ENCODE peak calls at places on chromosomes 12 and 14, in nine cellular contexts. G is fibroblast of lung, K is endodermal cell, N is cardiac muscle cell, B is mucosa of descending colon, O is bronchial epithelial cell, X is IMR-90, Y is trophoblast cell, M is spleen. S is an unnamed sample. For H3K36me3, the result is how much of the 10 kb centered on the place peaks cover.

GRCh38 chr12:116880817-116881324 is 370 bp downstream of the HRK start:
- DNase-seq in N (peak), B (peak), M (peak), K (peak), G (peak), O (no peak), Y (peak), X (peak), S (no peak)

GRCh38 chr14:99472937-99473336 is 7.7 kb downstream of the SETD3 start:
- DNase-seq in O (no peak), K (no peak), M (no peak), N (no peak), B (no peak), G (peak), X (no peak), Y (no peak), S (no peak)

GRCh38 chr14:73452341-73453191 is 5.8 kb downstream of the NUMB start:
- DNase-seq in M (no peak), O (peak), Y (no peak), X (peak), G (peak), B (peak), N (peak), K (no peak), S (no peak)

GRCh38 chr12:114265036-114265435 is 140.9 kb downstream of the TBX5 start:
- DNase-seq in M (no peak), N (peak), G (peak), O (no peak), X (no peak), B (no peak), Y (no peak), K (peak), S (no peak)

GRCh38 chr12:112191840-112192321 is 66.5 kb downstream of the TRAFD1 start:
- DNase-seq in G (no peak), X (peak), K (no peak), Y (no peak), B (no peak), N (peak), O (peak), M (no peak), S (no peak)

GRCh38 chr14:95064734-95065133 is 92.6 kb downstream of the DICER1 start:
- DNase-seq in K (peak), N (no peak), B (no peak), O (no peak), G (no peak), X (no peak), Y (no peak), M (no peak), S (no peak)

GRCh38 chr14:93941293-93941910 is 14.3 kb downstream of the FAM181A start:
- DNase-seq in G (peak), K (no peak), N (peak), M (peak), B (no peak), O (peak), Y (peak), X (peak), S (no peak)

GRCh38 chr12:131085816-131086591 is 132.3 kb downstream of the ADGRD1 start:
- DNase-seq in O (no peak), N (no peak), G (no peak), B (no peak), X (no peak), Y (no peak), M (peak), K (peak), S (no peak)

GRCh38 chr12:6205144-6205539 is 4.9 kb downstream of the CD9 start:
- DNase-seq in K (peak), M (no peak), N (peak), B (peak), O (no peak), Y (no peak), X (no peak), G (no peak), S (no peak)

GRCh38 chr12:132941336-132941954 is 14.7 kb downstream of the ZNF605 start:
- DNase-seq in B (no peak), X (no peak), Y (no peak), N (no peak), O (no peak), M (no peak), K (no peak), G (no peak), S (no peak)
- H3K36me3 ChIP-seq in B (under half), X (half or more), Y (half or more), N (under half), O (under half), M (under half), K (half or more), G (under half), S (under half)

DNA sequence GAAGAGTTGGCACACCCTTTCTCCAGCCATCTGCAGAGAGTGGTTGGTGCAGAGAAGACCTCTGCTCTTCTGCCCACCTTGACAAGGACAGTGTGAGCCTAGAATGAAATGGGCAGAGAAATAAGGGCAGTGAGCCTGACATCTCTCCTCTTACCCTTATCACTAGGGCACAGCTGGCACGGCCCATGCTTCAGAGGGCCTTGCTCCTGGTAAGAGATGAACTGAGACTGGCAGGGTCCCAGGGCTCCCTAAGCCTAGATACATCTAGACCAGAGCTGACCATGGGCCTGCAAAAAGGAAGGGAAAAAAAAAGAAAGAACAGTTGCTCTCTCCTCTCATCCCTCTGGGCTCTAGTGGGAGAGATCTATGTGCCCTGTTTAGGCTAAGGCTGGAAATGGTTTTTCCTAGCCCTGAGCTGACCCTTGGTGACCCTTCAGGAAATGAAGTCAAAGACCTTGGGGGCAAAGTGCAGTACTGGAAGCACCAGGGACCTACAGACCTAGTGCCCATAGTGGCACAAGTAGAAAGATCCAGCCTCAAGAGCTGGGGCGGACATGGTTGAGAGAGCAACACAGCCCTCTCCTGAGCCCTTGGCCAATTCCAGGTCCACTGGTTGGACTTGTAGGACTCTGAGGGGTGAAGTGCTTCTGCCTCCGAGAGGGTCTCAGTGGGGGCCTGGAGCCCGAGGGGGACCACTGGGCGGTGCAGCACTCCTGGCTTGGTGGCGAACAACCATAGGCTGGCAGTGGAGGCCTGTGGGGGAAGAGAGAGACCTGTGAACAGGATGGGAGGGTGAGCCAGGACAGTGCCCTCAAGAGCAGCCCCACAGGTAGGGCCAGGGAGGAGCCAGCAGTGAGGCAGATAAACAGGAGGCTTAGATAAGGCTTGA is 22.0 kb downstream of the PRPF40B start:
- DNase-seq in B (no peak), M (peak), Y (no peak), G (no peak), K (no peak), X (no peak), O (no peak), N (no peak), S (no peak)
- H3K36me3 ChIP-seq in B (under half), M (under half), Y (under half), G (under half), K (half or more), X (half or more), O (under half), N (under half), S (under half)

GRCh38 chr14:103739466-103739792 is 23.8 kb downstream of the ZFYVE21 start:
- DNase-seq in N (no peak), B (no peak), O (no peak), G (no peak), K (no peak), Y (no peak), X (no peak), M (no peak), S (no peak)
- H3K36me3 ChIP-seq in N (half or more), B (under half), O (under half), G (under half), K (under half), Y (under half), X (under half), M (under half), S (under half)

GRCh38 chr12:123519151-123520001 is 14.1 kb downstream of the RILPL1 start:
- DNase-seq in K (no peak), G (peak), O (peak), Y (peak), X (peak), M (no peak), B (peak), N (peak), S (no peak)

GRCh38 chr12:123523518-123523917 is 10.0 kb downstream of the RILPL1 start:
- DNase-seq in G (no peak), M (no peak), N (no peak), X (no peak), Y (no peak), O (no peak), B (no peak), K (no peak), S (no peak)

GRCh38 chr12:123522164-123522563 is 11.4 kb downstream of the RILPL1 start:
- DNase-seq in O (no peak), M (no peak), K (no peak), N (no peak), X (no peak), B (no peak), G (no peak), Y (no peak), S (no peak)

GRCh38 chr12:123524378-123524777 is 9.1 kb downstream of the RILPL1 start:
- DNase-seq in G (no peak), N (no peak), B (no peak), M (no peak), Y (no peak), K (no peak), O (no peak), X (no peak), S (no peak)

GRCh38 chr12:123520567-123521474 is 12.7 kb downstream of the RILPL1 start:
- DNase-seq in M (no peak), X (no peak), K (no peak), O (no peak), B (no peak), G (no peak), Y (no peak), N (no peak), S (no peak)
- H3K36me3 ChIP-seq in M (under half), X (half or more), K (half or more), O (under half), B (under half), G (under half), Y (under half), N (under half), S (under half)